ENCODE peak calls at places on chromosomes 16 and 17, in ten cellular contexts. X, J, W, A, K, V, U, C, D and H are unnamed samples.
A peak's percentile ranks its signal among the peaks of the same experiment; 100 is the strongest.

GRCh38 chr16:9969580-9969979 is 212.6 kb downstream of the GRIN2A start:
- DNase-seq in X (no peak), J (no peak), W (no peak), A (no peak), K (no peak), V (no peak), U (no peak), C (no peak), D (no peak), H (peak; percentile 27)

GRCh38 chr17:17364338-17364667 is 61.1 kb downstream of the NT5M start:
- DNase-seq in X (no peak), J (no peak), W (peak; percentile 45), A (no peak), K (no peak), V (no peak), U (peak; percentile 1), C (no peak), D (no peak), H (no peak)

GRCh38 chr16:4115209-4115940 is 867 bp downstream of the ADCY9 start:
- DNase-seq in X (peak; percentile 59), J (peak; percentile 61), W (peak; percentile 89), A (peak; percentile 86), K (peak; percentile 71), V (peak; percentile 85), U (peak; percentile 84), C (peak; percentile 72), D (no peak), H (peak; percentile 56)

GRCh38 chr16:85679870-85680269 is 8.9 kb downstream of the GINS2 start:
- DNase-seq in X (no peak), J (no peak), W (no peak), A (no peak), K (no peak), V (no peak), U (no peak), C (no peak), D (no peak), H (no peak)

GRCh38 chr16:590165-590874 is 454 bp downstream of the RAB40C start:
- DNase-seq in X (peak; percentile 41), J (no peak), W (peak; percentile 90), A (peak; percentile 76), K (peak; percentile 47), V (peak; percentile 80), U (peak; percentile 64), C (peak; percentile 54), D (no peak), H (peak; percentile 31)

GRCh38 chr17:82956146-82956725 is 116.4 kb upstream of the ZNF750 start:
- DNase-seq in X (no peak), J (no peak), W (peak; percentile 58), A (peak; percentile 52), K (no peak), V (no peak), U (no peak), C (no peak), D (no peak), H (peak; percentile 8)

GRCh38 chr17:28394717-28395116 is 11.3 kb downstream of the SLC46A1 start:
- DNase-seq in X (peak; percentile 15), J (no peak), W (no peak), A (no peak), K (peak; percentile 9), V (peak; percentile 50), U (no peak), C (peak; percentile 48), D (no peak), H (no peak)

GRCh38 chr17:75244133-75244866 is 17.1 kb downstream of the GGA3 start:
- DNase-seq in X (no peak), J (no peak), W (no peak), A (no peak), K (no peak), V (no peak), U (no peak), C (no peak), D (no peak), H (no peak)

GRCh38 chr16:11916524-11917285 is 949 bp upstream of the GSPT1 start:
- DNase-seq in X (peak; percentile 30), J (no peak), W (no peak), A (no peak), K (peak; percentile 50), V (peak; percentile 84), U (no peak), C (peak; percentile 85), D (no peak), H (no peak)

GRCh38 chr16:11056989-11057645 is 112.8 kb downstream of the CLEC16A start:
- DNase-seq in X (no peak), J (no peak), W (no peak), A (no peak), K (no peak), V (no peak), U (no peak), C (peak; percentile 63), D (no peak), H (no peak)

GRCh38 chr17:49987681-49988441 is 7.2 kb downstream of the DLX3 start:
- DNase-seq in X (no peak), J (no peak), W (no peak), A (peak; percentile 54), K (no peak), V (peak; percentile 77), U (peak; percentile 69), C (peak; percentile 57), D (no peak), H (peak; percentile 90)

GRCh38 chr17:2034157-2034556 is 4.2 kb downstream of the DPH1 start:
- DNase-seq in X (no peak), J (no peak), W (no peak), A (peak; percentile 0), K (no peak), V (no peak), U (no peak), C (no peak), D (no peak), H (peak; percentile 60)

GRCh38 chr17:79819085-79819484 is 20.2 kb downstream of the CBX4 start:
- DNase-seq in X (no peak), J (no peak), W (no peak), A (no peak), K (no peak), V (no peak), U (no peak), C (no peak), D (no peak), H (no peak)

GRCh38 chr17:4246674-4247073 is 17.1 kb downstream of the ANKFY1 start:
- DNase-seq in X (no peak), J (no peak), W (no peak), A (no peak), K (no peak), V (no peak), U (no peak), C (no peak), D (no peak), H (no peak)

GRCh38 chr17:28503420-28503819 is 2.7 kb upstream of the FOXN1 start:
- DNase-seq in X (no peak), J (no peak), W (no peak), A (no peak), K (no peak), V (no peak), U (no peak), C (no peak), D (no peak), H (no peak)

GRCh38 chr16:85462405-85463227 is 150.5 kb upstream of the GSE1 start:
- DNase-seq in X (no peak), J (peak; percentile 51), W (peak; percentile 80), A (peak; percentile 84), K (no peak), V (peak; percentile 80), U (peak; percentile 54), C (no peak), D (no peak), H (peak; percentile 44)

GRCh38 chr17:48613862-48614694 is 1.0 kb downstream of the HOXB8 start:
- DNase-seq in X (peak; percentile 44), J (no peak), W (no peak), A (no peak), K (no peak), V (no peak), U (peak; percentile 71), C (peak; percentile 25), D (no peak), H (peak; percentile 49)
- H3K4me3 ChIP-seq in X (peak overlapping the region; percentile 75), J (peak overlapping the region; percentile 12), W (no peak overlapping the region), A (peak overlapping the region; percentile 3), K (no peak overlapping the region), V (peak overlapping the region; percentile 0), U (no peak overlapping the region), C (no peak overlapping the region), D (no peak overlapping the region), H (peak overlapping the region; percentile 43)

DNA sequence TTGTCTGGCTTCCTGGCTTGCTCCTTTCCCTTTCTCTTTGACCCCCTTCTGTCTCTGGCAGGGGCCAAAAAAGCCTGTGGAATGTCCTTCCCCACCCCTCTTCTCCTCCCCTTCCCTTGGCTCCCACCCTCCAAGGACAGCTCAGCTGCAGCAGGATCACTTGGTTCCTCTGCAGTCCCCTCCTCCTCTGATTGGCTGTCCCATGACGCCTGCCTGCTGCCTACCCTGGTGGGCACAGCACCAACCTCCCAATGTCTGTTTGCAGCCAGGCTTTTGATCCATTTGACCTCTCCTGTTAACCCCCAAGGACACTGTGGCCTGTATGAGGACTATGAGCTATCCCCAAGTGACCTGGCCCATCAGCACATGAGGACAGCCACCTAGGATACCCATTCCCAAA is 14.8 kb upstream of the MTMR4 start:
- DNase-seq in X (no peak), J (no peak), W (no peak), A (peak; percentile 48), K (no peak), V (no peak), U (peak; percentile 16), C (no peak), D (no peak), H (no peak)
- H3K4me3 ChIP-seq in X (no peak overlapping the region), J (peak overlapping the region; percentile 33), W (no peak overlapping the region), A (no peak overlapping the region), K (no peak overlapping the region), V (no peak overlapping the region), U (no peak overlapping the region), C (no peak overlapping the region), D (no peak overlapping the region), H (no peak overlapping the region)

DNA sequence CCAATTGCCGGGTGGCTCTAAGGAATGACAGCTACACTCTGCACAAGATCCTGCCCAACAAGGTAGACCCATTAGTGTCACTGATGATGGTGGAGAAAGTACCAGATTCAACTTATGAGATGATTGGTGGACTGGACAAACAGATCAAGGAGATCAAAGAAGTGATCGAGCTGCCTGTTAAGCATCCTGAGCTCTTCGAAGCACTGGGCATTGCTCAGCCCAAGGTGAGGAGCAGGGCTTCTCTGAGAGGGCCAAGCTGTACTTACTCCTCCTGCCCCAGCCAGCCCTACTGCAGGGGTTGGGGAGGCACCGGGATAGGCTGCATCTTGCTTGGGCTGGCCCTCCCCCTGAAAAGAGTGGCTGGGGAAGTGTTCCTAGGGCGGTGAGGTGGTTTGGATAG is 2.8 kb upstream of the FTSJ3 start:
- DNase-seq in X (no peak), J (no peak), W (no peak), A (no peak), K (no peak), V (no peak), U (no peak), C (no peak), D (no peak), H (no peak)
- H3K4me3 ChIP-seq in X (no peak overlapping the region), J (no peak overlapping the region), W (no peak overlapping the region), A (no peak overlapping the region), K (no peak overlapping the region), V (no peak overlapping the region), U (no peak overlapping the region), C (no peak overlapping the region), D (no peak overlapping the region), H (no peak overlapping the region)

GRCh38 chr16:30585400-30586191 is at the start of gene ZNF785:
- DNase-seq in X (peak; percentile 99), J (peak; percentile 98), W (peak; percentile 91), A (peak; percentile 98), K (peak; percentile 100), V (peak; percentile 97), U (peak; percentile 97), C (peak; percentile 99), D (peak; percentile 97), H (peak; percentile 98)
- H3K4me3 ChIP-seq in X (peak within 1 kb of the TSS; percentile 68), J (peak within 1 kb of the TSS; percentile 78), W (peak within 1 kb of the TSS; percentile 85), A (peak within 1 kb of the TSS; percentile 49), K (peak within 1 kb of the TSS; percentile 59), V (peak within 1 kb of the TSS; percentile 50), U (peak within 1 kb of the TSS; percentile 62), C (peak within 1 kb of the TSS; percentile 67), D (peak within 1 kb of the TSS; percentile 98), H (peak within 1 kb of the TSS; percentile 63)